ENCODE peak calls at places on chromosomes 2 and 18, in eight cellular contexts. J, Z, Q, N, A, X, B and M are unnamed samples.

GRCh38 chr2:190121971-190122370 is 59.4 kb upstream of the MSTN start:
- DNase-seq in J (no peak), B (no peak), Z (no peak), N (no peak), A (no peak), Q (no peak), X (no peak), M (no peak)

GRCh38 chr18:63444567-63444966 is 22.3 kb upstream of the VPS4B start:
- DNase-seq in X (no peak), A (no peak), N (no peak), Q (no peak), J (no peak), B (no peak), Z (no peak), M (no peak)

GRCh38 chr2:203567786-203568185 is 32.7 kb upstream of the RAPH1 start:
- DNase-seq in Z (no peak), B (no peak), N (no peak), Q (no peak), J (no peak), X (no peak), A (no peak), M (no peak)

GRCh38 chr18:3593904-3594759 is 144.2 kb downstream of the TGIF1 start:
- DNase-seq in J (peak), N (peak), Z (peak), X (peak), A (peak), B (peak), Q (peak), M (peak)

GRCh38 chr18:13416848-13417247 is 198.3 kb downstream of the LDLRAD4 start:
- DNase-seq in X (no peak), A (no peak), Z (no peak), N (peak), J (no peak), Q (no peak), B (no peak), M (no peak)

GRCh38 chr2:181126311-181126710 is 145.9 kb downstream of the UBE2E3 start:
- DNase-seq in N (no peak), B (no peak), Z (no peak), Q (no peak), A (no peak), J (no peak), X (no peak), M (no peak)

GRCh38 chr18:36454848-36455458 is 157.4 kb downstream of the FHOD3 start:
- DNase-seq in A (no peak), N (no peak), Z (no peak), X (no peak), Q (no peak), J (no peak), B (no peak), M (no peak)

GRCh38 chr18:23967321-23968089 is 47.0 kb upstream of the TTC39C start:
- DNase-seq in J (no peak), Q (no peak), Z (no peak), X (no peak), B (no peak), N (no peak), A (no peak), M (no peak)

GRCh38 chr2:120448961-120449421 is 103.1 kb downstream of the INHBB start:
- DNase-seq in Z (no peak), B (no peak), X (no peak), A (no peak), J (no peak), N (peak), Q (no peak), M (no peak)

GRCh38 chr2:71313-72035 is 25.2 kb upstream of the FAM110C start:
- DNase-seq in Q (no peak), X (no peak), Z (no peak), B (no peak), A (no peak), N (no peak), J (no peak), M (no peak)

GRCh38 chr2:29405266-29405665 is 290.1 kb downstream of the CLIP4 start:
- DNase-seq in B (no peak), X (no peak), N (no peak), A (peak), Q (no peak), J (peak), Z (no peak), M (no peak)

GRCh38 chr2:171318463-171318934 is 115.3 kb downstream of the METTL8 start:
- DNase-seq in Z (no peak), J (peak), X (no peak), A (no peak), B (no peak), N (peak), Q (no peak), M (no peak)

GRCh38 chr2:158211516-158211915 is 109.8 kb downstream of the UPP2 start:
- DNase-seq in Z (no peak), N (no peak), B (no peak), X (no peak), Q (no peak), A (no peak), J (no peak), M (no peak)

GRCh38 chr18:51630706-51631105 is 433.2 kb upstream of the MEX3C start:
- DNase-seq in A (no peak), J (no peak), Q (no peak), N (no peak), X (no peak), B (no peak), Z (no peak), M (no peak)

GRCh38 chr2:176398783-176399182 is 129.5 kb downstream of the MTX2 start:
- DNase-seq in X (no peak), B (no peak), Q (no peak), A (no peak), J (no peak), Z (no peak), N (no peak), M (no peak)

GRCh38 chr18:59238385-59238784 is 18.4 kb downstream of the GRP start:
- DNase-seq in A (no peak), J (no peak), Q (no peak), B (no peak), Z (no peak), N (no peak), X (no peak), M (no peak)

GRCh38 chr2:53366570-53366969 is 401.0 kb upstream of the CHAC2 start:
- DNase-seq in A (no peak), N (no peak), B (no peak), X (no peak), J (no peak), Z (no peak), Q (no peak), M (no peak)
- TF ChIP-seq CTCF in A (no peak), N (no peak), B (no peak), X (no peak), J (no peak), Z (no peak), Q (no peak), M (no peak)

DNA sequence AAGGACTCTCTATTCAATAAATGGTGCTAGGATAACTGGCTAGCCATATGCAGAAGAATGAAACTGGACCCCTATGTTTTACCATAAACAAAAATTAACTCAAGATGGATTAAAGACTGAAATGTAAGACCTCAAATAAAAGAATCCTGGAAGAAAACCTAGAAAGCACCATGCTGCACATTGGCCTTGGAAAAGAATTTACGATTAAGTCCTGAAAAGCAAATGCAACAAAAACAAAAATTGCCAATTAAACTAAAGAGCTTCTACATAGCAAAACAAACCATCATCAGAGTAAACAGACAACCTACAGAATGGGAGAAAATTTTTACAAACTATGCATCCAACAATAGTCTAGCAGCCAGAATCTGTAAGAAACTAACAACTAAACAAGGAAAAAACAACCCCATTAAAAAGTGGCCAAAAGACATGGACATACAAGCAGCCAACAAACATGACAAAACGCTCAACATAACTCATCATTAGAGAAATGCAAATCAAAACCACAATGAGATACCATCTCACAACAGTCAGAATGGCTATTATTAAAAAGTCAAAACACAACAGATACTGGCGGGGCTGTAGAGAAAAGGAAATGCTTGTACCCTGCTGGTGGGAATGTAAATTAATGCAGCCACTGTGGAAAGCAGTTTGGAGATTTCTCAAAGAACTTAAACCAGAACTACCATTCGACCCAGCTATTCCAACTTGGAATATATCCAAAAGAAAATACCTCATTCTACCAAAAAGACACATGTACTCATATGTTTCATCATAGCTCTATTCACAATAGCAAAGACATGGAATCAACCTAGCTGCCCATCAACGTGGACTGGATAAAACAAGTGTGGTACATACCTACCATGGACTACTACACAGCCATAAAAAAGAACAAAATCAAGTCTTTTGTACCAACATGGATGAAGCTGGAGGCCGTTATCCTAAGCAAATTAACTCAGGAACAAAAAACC is 30.6 kb downstream of the SEPTIN10 start:
- DNase-seq in J (no peak), Q (no peak), N (no peak), X (no peak), B (no peak), A (no peak), Z (no peak), M (no peak)
- TF ChIP-seq CTCF in J (no peak), Q (no peak), N (no peak), X (no peak), B (no peak), A (no peak), Z (no peak), M (no peak)

DNA sequence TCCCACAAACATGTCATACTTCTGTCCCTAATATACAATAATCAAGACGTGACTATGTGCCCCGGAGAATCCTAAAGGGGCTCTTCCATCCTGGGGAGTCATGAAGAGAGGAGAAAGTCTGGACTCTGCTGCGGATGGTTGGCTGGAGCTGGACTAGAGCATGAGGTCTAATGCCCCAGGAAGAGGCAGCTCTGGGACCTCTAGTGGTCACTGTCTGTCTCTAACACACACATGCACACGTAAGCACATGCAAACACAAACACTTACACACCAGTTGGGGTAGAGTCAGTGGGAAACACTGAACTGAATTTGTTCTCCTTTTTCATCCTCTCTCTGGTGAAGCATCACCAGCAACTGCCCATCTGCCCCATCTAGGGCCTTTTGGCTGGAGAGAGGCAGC is 271.6 kb downstream of the TDRD15 start:
- DNase-seq in Z (no peak), N (no peak), B (no peak), Q (no peak), J (no peak), X (peak), A (no peak), M (no peak)
- TF ChIP-seq CTCF in Z (no peak), N (no peak), B (no peak), Q (no peak), J (no peak), X (peak), A (no peak), M (no peak)

GRCh38 chr2:231018184-231018583 is 19.1 kb upstream of the C2orf72 start:
- DNase-seq in N (no peak), X (no peak), Q (no peak), J (no peak), Z (no peak), A (no peak), B (no peak), M (no peak)
- TF ChIP-seq CTCF in N (no peak), X (no peak), Q (no peak), J (no peak), Z (no peak), A (no peak), B (no peak), M (no peak)

GRCh38 chr2:135607561-135607960 is 76.3 kb downstream of the R3HDM1 start:
- DNase-seq in Z (no peak), J (no peak), B (no peak), A (no peak), X (no peak), Q (no peak), N (no peak), M (no peak)

GRCh38 chr2:135615404-135615803 is 84.1 kb downstream of the R3HDM1 start:
- DNase-seq in A (no peak), J (no peak), N (no peak), Q (no peak), B (no peak), X (no peak), Z (no peak), M (no peak)

GRCh38 chr2:135617501-135618015 is 86.3 kb downstream of the R3HDM1 start:
- DNase-seq in X (no peak), N (no peak), B (no peak), Z (no peak), Q (no peak), A (no peak), J (no peak), M (no peak)

DNA sequence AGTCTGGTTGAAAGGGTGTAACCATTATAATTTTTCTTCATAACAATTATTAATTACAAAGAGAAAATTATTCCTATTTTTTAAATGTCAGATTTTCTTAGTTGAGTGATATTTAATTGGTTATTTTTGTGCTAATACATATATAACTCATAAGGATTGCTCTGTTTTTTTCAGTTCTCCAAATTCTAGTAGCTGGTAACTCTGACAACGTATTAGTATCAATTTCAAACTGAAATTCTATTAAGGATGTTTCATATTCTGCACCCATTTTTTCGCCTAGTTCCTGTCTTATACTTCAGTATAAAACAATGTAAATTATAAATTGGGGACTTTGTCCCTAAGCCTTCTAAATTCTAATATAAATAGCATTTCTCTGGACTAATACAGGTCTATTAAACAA is 81.0 kb downstream of the R3HDM1 start:
- DNase-seq in N (no peak), X (no peak), A (no peak), Q (no peak), Z (no peak), B (no peak), J (no peak), M (no peak)
- TF ChIP-seq CTCF in N (no peak), X (no peak), A (no peak), Q (no peak), Z (no peak), B (no peak), J (no peak), M (no peak)

GRCh38 chr2:199258291-199258690 is 199.4 kb downstream of the SATB2 start:
- DNase-seq in B (no peak), A (no peak), X (no peak), Q (no peak), J (no peak), Z (no peak), N (no peak), M (no peak)
- TF ChIP-seq CTCF in B (no peak), A (no peak), X (peak), Q (no peak), J (no peak), Z (no peak), N (no peak), M (no peak)

GRCh38 chr2:238720232-238720672 is 127.6 kb upstream of the TWIST2 start:
- DNase-seq in B (peak), Z (peak), X (peak), Q (no peak), A (peak), N (peak), J (peak), M (no peak)
- TF ChIP-seq CTCF in B (peak), Z (peak), X (peak), Q (peak), A (peak), N (peak), J (peak), M (peak)

DNA sequence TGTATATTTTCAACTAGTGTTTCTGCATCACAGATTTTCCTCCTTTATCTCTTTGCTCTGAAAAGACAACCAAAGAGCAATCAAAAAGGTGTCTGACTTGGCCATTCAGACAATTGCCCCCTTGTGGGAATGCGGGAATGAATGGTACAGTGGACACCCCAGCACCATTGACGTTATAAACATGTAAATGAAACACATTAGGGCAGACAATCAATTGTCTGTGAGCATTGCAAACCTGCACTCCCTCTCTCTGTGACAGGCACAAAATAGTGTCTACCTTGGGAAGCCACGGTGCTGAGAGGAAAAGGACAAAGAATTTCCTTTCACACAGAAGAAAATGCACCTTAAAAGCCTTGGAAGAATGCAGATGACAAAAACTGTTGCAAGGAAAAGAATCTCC is 8.0 kb downstream of the ZEB2 start:
- DNase-seq in J (no peak), A (no peak), Q (no peak), X (no peak), N (no peak), B (no peak), Z (no peak), M (no peak)
- TF ChIP-seq CTCF in J (no peak), A (no peak), Q (no peak), X (no peak), N (no peak), B (no peak), Z (no peak), M (no peak)

DNA sequence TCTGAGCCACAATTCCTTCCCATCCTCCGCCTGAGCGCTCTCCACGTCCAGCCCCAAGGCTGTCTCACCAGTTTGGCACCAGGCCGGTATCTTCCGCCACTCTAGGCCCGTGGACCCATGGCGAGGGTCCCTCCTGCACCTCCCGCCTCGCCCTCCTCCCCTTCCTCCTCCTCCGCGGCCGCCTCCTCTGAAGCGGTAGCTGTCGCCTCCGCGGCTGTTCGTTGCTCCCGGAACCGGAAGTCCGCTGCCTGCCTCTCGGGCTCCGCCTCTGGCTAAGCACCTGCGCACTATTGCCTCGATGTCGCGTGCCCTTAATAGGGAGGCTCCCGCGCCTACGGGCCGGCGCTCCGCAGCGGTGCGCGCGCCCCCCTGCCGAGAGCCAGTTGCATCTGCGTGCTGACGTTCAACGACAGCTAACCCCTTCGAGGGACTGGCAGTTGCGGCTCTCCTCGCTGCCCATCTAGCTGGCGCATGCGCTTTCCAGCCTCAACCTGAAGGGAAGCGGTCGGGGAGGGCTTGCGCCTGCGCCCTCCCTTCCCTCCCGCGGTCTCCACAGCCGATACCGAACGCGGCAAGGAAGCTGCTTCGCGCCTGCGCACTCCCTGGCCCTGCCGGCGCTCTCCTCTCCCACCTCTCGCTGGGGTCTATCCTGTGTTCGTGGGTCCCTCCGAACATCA is at the start of gene MBD1:
- DNase-seq in Q (peak), B (peak), N (peak), Z (peak), J (peak), X (peak), A (peak), M (peak)
- TF ChIP-seq CTCF in Q (no peak), B (peak), N (peak), Z (peak), J (no peak), X (peak), A (peak), M (no peak)

GRCh38 chr2:64889803-64890202 is 99.4 kb upstream of the SLC1A4 start:
- DNase-seq in A (no peak), J (no peak), N (no peak), Q (no peak), Z (no peak), B (no peak), X (no peak), M (no peak)

GRCh38 chr2:64887565-64887964 is 101.6 kb upstream of the SLC1A4 start:
- DNase-seq in N (no peak), X (no peak), B (no peak), Q (no peak), J (no peak), A (no peak), Z (no peak), M (no peak)

DNA sequence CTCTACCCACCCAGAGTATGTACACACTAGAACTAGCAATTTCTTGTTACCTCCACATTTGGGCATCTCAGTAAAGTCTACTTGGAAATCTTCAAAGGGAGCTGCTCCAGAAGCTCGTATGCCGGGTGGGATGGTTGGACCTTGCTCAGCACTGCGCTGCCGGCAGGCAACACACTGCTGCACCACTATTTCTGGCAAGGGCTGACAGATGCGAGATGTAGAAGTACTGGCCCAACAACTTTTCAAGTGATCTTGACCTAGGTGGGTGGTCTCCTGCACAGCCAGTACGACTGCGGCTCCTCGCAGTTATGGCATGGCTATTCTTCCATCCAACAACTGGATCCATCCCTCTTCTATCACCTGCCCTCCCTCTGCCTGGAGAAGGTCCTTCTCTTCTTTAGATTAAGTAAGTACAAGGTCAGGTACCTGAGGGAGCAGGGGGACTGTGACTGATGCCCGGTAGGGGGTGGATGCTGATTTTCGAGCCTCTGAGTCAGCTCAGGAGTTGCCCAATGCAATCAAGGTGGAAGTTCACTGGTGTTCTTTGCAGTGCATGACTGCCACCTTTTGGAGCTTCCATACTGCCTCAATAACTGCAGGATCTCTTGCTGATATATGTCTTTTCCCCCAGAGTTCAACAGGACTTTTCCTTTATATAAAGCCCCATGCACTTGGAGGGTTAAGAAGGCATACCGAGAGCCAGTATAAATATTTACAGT is 100.4 kb upstream of the SLC1A4 start:
- DNase-seq in Z (no peak), J (no peak), Q (no peak), N (no peak), A (no peak), X (no peak), B (no peak), M (no peak)
- TF ChIP-seq CTCF in Z (no peak), J (no peak), Q (no peak), N (peak), A (no peak), X (peak), B (no peak), M (no peak)